ENCODE peak calls at places on chromosomes 1 and 21, in five cellular contexts. J, C, F, S and I are unnamed samples. For H3K4me1, the result is how much of the 10 kb centered on the place peaks cover.

GRCh38 chr1:247440001-247440620 is 17.8 kb downstream of the OR2B11 start:
- DNase-seq in F (no peak), C (no peak), J (no peak), S (no peak), I (no peak)

GRCh38 chr1:200919386-200919785 is 24.7 kb downstream of the INAVA start:
- DNase-seq in S (no peak), C (no peak), F (no peak), J (no peak), I (no peak)

GRCh38 chr1:179591592-179592580 is at the start of gene TDRD5:
- DNase-seq in F (peak), J (no peak), C (peak), S (no peak), I (no peak)

GRCh38 chr1:214328770-214329455 is 48.0 kb downstream of the SMYD2 start:
- DNase-seq in F (peak), J (peak), S (peak), C (peak), I (no peak)

GRCh38 chr1:223758734-223759133 is 46.4 kb downstream of the CAPN2 start:
- DNase-seq in S (no peak), F (no peak), C (no peak), J (no peak), I (no peak)

GRCh38 chr1:58914925-58915324 is 131.1 kb upstream of the JUN start:
- DNase-seq in F (no peak), C (no peak), J (no peak), S (no peak), I (no peak)

GRCh38 chr1:171610385-171610784 is 11.7 kb upstream of the MYOCOS start:
- DNase-seq in C (no peak), S (no peak), F (no peak), J (no peak), I (no peak)

GRCh38 chr1:181350146-181350545 is 133.2 kb upstream of the CACNA1E start:
- DNase-seq in F (no peak), C (no peak), S (no peak), J (no peak), I (no peak)

GRCh38 chr21:45539046-45539795 is 3.0 kb downstream of the SLC19A1 start:
- DNase-seq in S (peak), F (no peak), C (peak), J (no peak), I (no peak)

GRCh38 chr1:112397051-112397471 is 1.0 kb downstream of the CTTNBP2NL start:
- DNase-seq in S (no peak), J (no peak), C (no peak), F (no peak), I (no peak)

GRCh38 chr1:66564250-66564649 is 30.3 kb downstream of the SGIP1 start:
- DNase-seq in S (no peak), C (no peak), F (peak), J (no peak), I (no peak)

GRCh38 chr1:205604825-205605544 is 26.8 kb downstream of the ELK4 start:
- DNase-seq in S (no peak), J (no peak), C (no peak), F (no peak), I (peak)

GRCh38 chr1:11550664-11551283 is 71.8 kb downstream of the DISP3 start:
- DNase-seq in J (peak), C (peak), F (peak), S (peak), I (no peak)

GRCh38 chr1:90826024-90826423 is 108.9 kb upstream of the BARHL2 start:
- DNase-seq in S (no peak), J (no peak), F (no peak), C (no peak), I (no peak)

GRCh38 chr1:223077434-223077833 is 65.6 kb downstream of the TLR5 start:
- DNase-seq in J (no peak), S (no peak), C (no peak), F (no peak), I (no peak)

GRCh38 chr1:154791292-154792278 is 78.5 kb downstream of the KCNN3 start:
- DNase-seq in F (no peak), J (no peak), C (peak), S (no peak), I (no peak)

GRCh38 chr1:180926164-180926981 is 13.7 kb downstream of the KIAA1614 start:
- DNase-seq in F (no peak), C (no peak), S (peak), J (no peak), I (no peak)

GRCh38 chr1:70360321-70360720 is 5.8 kb upstream of the ANKRD13C start:
- DNase-seq in S (no peak), C (no peak), J (no peak), F (peak), I (peak)

GRCh38 chr1:28668956-28669719 is 554 bp downstream of the GMEB1 start:
- DNase-seq in S (peak), C (peak), J (peak), F (peak), I (no peak)

GRCh38 chr1:112257043-112257835 is 138.8 kb upstream of the CTTNBP2NL start:
- DNase-seq in J (no peak), F (no peak), S (no peak), C (no peak), I (no peak)

GRCh38 chr1:77193951-77194350 is 25.3 kb downstream of the PIGK start:
- DNase-seq in J (no peak), S (no peak), F (no peak), C (no peak), I (no peak)

GRCh38 chr1:224182866-224183590 is at the start of gene DEGS1:
- DNase-seq in C (peak), J (peak), S (peak), F (peak), I (peak)

GRCh38 chr1:94247146-94248094 is 10.0 kb upstream of the ARHGAP29 start:
- DNase-seq in C (peak), F (peak), S (peak), J (peak), I (no peak)

GRCh38 chr1:218783916-218784315 is 389.8 kb upstream of the LYPLAL1 start:
- DNase-seq in F (no peak), J (no peak), C (no peak), S (no peak), I (no peak)

GRCh38 chr21:41665766-41666595 is 100.9 kb downstream of the RIPK4 start:
- DNase-seq in S (no peak), C (no peak), F (no peak), J (no peak), I (no peak)

GRCh38 chr1:228095938-228096337 is 7.2 kb downstream of the C1orf35 start:
- DNase-seq in F (no peak), J (no peak), S (no peak), C (no peak), I (no peak)

GRCh38 chr1:46687095-46687659 is 15.5 kb downstream of the TEX38 start:
- DNase-seq in F (no peak), S (peak), J (peak), C (peak), I (no peak)

GRCh38 chr1:216071227-216071626 is 352.0 kb downstream of the USH2A start:
- DNase-seq in F (no peak), J (no peak), S (no peak), C (no peak), I (no peak)

GRCh38 chr1:233664254-233664653 is 50.3 kb downstream of the KCNK1 start:
- DNase-seq in C (no peak), S (no peak), J (no peak), F (no peak), I (no peak)

GRCh38 chr21:45299864-45300785 is 12.4 kb upstream of the POFUT2 start:
- DNase-seq in C (no peak), S (peak), F (no peak), J (no peak), I (no peak)

GRCh38 chr1:234608720-234609527 is 1.1 kb downstream of the IRF2BP2 start:
- DNase-seq in J (no peak), C (peak), F (peak), S (peak), I (no peak)

GRCh38 chr1:210558302-210558701 is 229.6 kb downstream of the HHAT start:
- DNase-seq in J (peak), C (peak), F (no peak), S (peak), I (no peak)

GRCh38 chr1:223394242-223394641 is 1.0 kb downstream of the CCDC185 start:
- DNase-seq in J (no peak), F (no peak), S (no peak), C (no peak), I (peak)

GRCh38 chr1:224106568-224107281 is 7.2 kb upstream of the FBXO28 start:
- DNase-seq in C (peak), F (peak), S (no peak), J (no peak), I (peak)

GRCh38 chr1:186736971-186737685 is 56.9 kb upstream of the PTGS2 start:
- DNase-seq in F (no peak), S (no peak), C (no peak), J (no peak), I (no peak)

GRCh38 chr1:172335377-172335776 is 85.1 kb upstream of the C1orf105 start:
- DNase-seq in F (no peak), J (no peak), C (no peak), S (no peak), I (no peak)

GRCh38 chr21:42534361-42534900 is 20.8 kb downstream of the SLC37A1 start:
- DNase-seq in F (no peak), J (no peak), C (peak), S (no peak), I (no peak)

GRCh38 chr1:67696708-67697107 is 11.7 kb downstream of the GADD45A start:
- DNase-seq in F (no peak), J (no peak), C (no peak), S (no peak), I (no peak)

GRCh38 chr1:67704351-67704750 is 19.4 kb downstream of the GADD45A start:
- DNase-seq in J (no peak), C (no peak), F (no peak), S (no peak), I (no peak)

GRCh38 chr1:67700220-67700619 is 15.2 kb downstream of the GADD45A start:
- DNase-seq in S (no peak), C (no peak), F (no peak), J (no peak), I (no peak)

GRCh38 chr1:67701876-67702275 is 16.9 kb downstream of the GADD45A start:
- DNase-seq in C (no peak), S (no peak), F (no peak), J (no peak), I (no peak)

GRCh38 chr1:67700692-67701410 is 15.8 kb downstream of the GADD45A start:
- DNase-seq in C (no peak), J (no peak), F (peak), S (no peak), I (no peak)
- TF ChIP-seq EP300 in C (no peak), J (no peak), F (peak), S (no peak), I (no peak)

DNA sequence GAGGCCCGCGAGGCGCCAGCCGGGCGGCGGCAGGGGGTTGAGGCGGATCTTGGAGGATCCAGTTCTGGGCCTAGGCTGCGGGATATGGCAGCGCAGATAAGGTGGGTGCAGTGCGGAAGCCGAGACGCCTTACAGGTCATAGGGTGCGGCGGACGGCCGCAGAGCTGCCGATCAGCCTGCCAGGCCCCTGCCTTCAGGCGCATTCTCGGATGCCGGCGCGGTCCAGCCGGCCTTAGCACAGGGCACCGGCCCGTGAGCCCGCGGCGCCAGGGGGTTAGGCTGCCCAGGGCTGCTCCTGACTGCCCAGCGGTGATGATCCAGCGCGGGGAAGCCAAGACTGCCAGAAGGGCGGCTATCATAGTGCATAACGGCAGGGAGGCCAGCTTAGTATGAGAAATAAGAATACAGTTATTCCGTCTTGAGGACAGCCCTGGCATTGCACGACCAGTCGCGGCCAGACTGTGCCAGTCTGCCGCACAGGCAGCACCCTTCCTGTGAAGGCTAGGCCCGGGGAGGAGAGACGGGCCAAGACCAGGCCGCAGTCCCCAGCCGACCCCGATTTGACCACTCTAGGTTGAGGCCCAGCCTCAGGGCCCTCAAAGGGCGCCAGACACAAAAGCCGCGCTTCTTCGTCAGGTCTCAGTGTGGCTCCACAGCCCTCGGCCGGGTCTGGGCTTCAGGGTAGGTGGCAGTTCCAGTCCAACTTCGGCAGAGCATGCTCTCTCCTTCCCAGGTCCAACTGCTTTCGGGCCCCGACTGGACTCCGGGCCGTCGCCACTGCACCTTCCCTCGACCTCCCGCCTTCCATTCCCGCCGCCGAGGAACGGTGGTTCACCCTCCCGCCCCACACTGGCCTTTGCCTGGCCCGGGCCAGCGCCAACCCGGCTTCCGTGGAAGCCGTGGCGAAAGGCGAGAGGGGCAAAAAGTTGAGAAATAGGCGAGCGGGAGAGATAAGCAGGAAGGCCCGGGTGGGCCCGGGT is 880 bp downstream of the ALX3 start:
- DNase-seq in J (no peak), C (no peak), F (no peak), S (no peak), I (no peak)
- H3K4me3 ChIP-seq in J (no peak), C (peak), F (no peak), S (no peak), I (peak)

GRCh38 chr1:3187415-3188149 is 118.6 kb downstream of the PRDM16 start:
- DNase-seq in F (no peak), J (no peak), S (no peak), C (no peak), I (no peak)
- H3K4me1 ChIP-seq in F (under half), J (under half), S (under half), C (under half), I (under half)

DNA sequence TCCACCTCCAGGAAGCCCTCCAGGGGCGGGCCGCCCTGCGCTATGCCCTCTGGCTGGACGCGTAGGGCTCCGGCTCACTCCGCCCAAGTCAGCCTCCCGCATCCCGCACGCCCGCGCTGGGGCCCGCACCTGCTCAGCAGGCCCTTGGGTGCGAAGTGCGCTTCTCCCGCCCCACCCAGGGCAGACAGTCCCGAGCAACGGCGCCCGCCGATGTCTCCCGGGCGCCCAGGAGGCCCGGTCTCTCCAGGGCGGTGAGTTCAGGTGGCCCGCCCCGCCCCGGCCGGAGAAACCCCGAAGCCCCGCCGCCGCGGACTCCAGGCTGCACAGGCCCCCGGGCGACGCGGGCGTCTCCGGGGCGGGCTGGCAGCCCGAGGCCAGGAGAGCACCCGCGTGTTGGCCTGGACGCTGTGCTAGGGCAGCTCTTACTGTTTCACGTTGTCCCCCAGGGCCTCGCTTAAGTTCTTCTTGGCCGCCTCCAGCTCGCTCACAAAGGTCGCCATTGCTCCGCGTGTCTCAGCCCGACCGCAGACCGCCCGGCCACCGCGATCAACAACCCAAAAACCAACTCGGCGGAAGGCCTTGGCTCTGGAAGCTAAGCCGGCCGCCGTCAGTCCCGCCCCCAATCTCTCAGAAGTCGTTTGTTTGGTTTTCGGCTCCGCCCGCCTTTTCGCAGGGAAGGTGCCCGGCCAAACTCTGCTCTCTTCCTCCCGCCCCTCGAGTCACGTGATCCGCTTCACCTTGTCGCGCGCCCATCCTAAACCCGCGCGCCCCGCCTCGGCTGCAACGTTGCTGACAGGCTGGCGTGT is at the start of gene TADA1:
- DNase-seq in S (peak), C (peak), J (peak), F (peak), I (peak)
- TF ChIP-seq EP300 in S (no peak), C (no peak), J (peak), F (no peak), I (no peak)